ENCODE peak calls at places on chromosomes 13 and 19, in seven cellular contexts. L, W, I, A, B, Q and U are unnamed samples. For H3K4me1, the result is how much of the 10 kb centered on the place peaks cover.

GRCh38 chr13:112854321-112854720 is 114.7 kb upstream of the MCF2L start:
- DNase-seq in B (no peak), A (no peak), Q (no peak), I (no peak), W (no peak), L (no peak), U (no peak)

GRCh38 chr13:73803997-73804396 is 330.2 kb downstream of the KLF12 start:
- DNase-seq in B (peak), A (no peak), L (peak), I (peak), W (no peak), Q (no peak), U (peak)

GRCh38 chr19:29293736-29294342 is 80.9 kb upstream of the UQCRFS1 start:
- DNase-seq in L (no peak), Q (no peak), I (no peak), B (no peak), W (no peak), A (no peak), U (peak)

GRCh38 chr13:80382576-80382975 is 41.6 kb upstream of the SPRY2 start:
- DNase-seq in W (no peak), L (no peak), A (no peak), B (no peak), I (no peak), Q (no peak), U (no peak)

GRCh38 chr19:40539070-40539469 is 37.6 kb upstream of the SHKBP1 start:
- DNase-seq in I (no peak), W (peak), A (no peak), Q (peak), L (no peak), B (peak), U (peak)

GRCh38 chr13:73317140-73317539 is 258.3 kb downstream of the KLF5 start:
- DNase-seq in Q (no peak), A (no peak), I (no peak), W (no peak), L (no peak), B (no peak), U (no peak)

GRCh38 chr13:113420833-113421600 is 32.3 kb downstream of the ADPRHL1 start:
- DNase-seq in A (peak), I (no peak), Q (no peak), L (no peak), W (no peak), B (no peak), U (peak)

GRCh38 chr19:18869781-18870530 is 26.0 kb downstream of the CERS1 start:
- DNase-seq in B (no peak), L (no peak), A (no peak), Q (peak), I (no peak), W (peak), U (no peak)

GRCh38 chr19:31586282-31586681 is 237.0 kb upstream of the TSHZ3 start:
- DNase-seq in A (no peak), B (peak), I (peak), Q (no peak), L (peak), W (no peak), U (peak)

GRCh38 chr13:39347926-39348901 is 254.8 kb downstream of the LHFPL6 start:
- DNase-seq in W (peak), L (no peak), A (no peak), I (no peak), Q (peak), B (no peak), U (no peak)

GRCh38 chr13:102654786-102655185 is 40.1 kb downstream of the METTL21C start:
- DNase-seq in Q (peak), L (no peak), I (no peak), W (no peak), B (no peak), A (no peak), U (no peak)

GRCh38 chr19:21256722-21257121 is 72.5 kb downstream of the ZNF708 start:
- DNase-seq in W (peak), I (peak), B (no peak), Q (peak), A (peak), L (peak), U (peak)

GRCh38 chr19:51546650-51547396 is 15.4 kb upstream of the SIGLEC6 start:
- DNase-seq in Q (no peak), I (peak), L (peak), W (no peak), A (no peak), B (peak), U (peak)

GRCh38 chr19:47609885-47610545 is 1.1 kb downstream of the BICRA start:
- DNase-seq in B (peak), Q (peak), L (peak), I (peak), W (peak), A (no peak), U (peak)

GRCh38 chr13:51501592-51502205 is 48.9 kb upstream of the INTS6 start:
- DNase-seq in Q (no peak), B (peak), L (peak), W (no peak), I (peak), A (no peak), U (peak)

GRCh38 chr13:80048802-80049201 is 292.1 kb downstream of the SPRY2 start:
- DNase-seq in W (peak), L (peak), B (peak), I (peak), A (peak), Q (peak), U (peak)

GRCh38 chr19:5048091-5048726 is 79.3 kb downstream of the KDM4B start:
- DNase-seq in Q (peak), L (peak), A (peak), W (peak), I (peak), B (peak), U (peak)

GRCh38 chr19:29884466-29884865 is 57.6 kb upstream of the URI1 start:
- DNase-seq in L (no peak), W (no peak), B (no peak), A (no peak), I (no peak), Q (no peak), U (no peak)

GRCh38 chr19:8682931-8683330 is 15.7 kb downstream of the ACTL9 start:
- DNase-seq in A (no peak), B (no peak), L (no peak), W (no peak), Q (no peak), I (no peak), U (no peak)

GRCh38 chr19:28915737-28916460 is 297.1 kb downstream of the UQCRFS1 start:
- DNase-seq in L (no peak), B (no peak), Q (peak), W (no peak), I (no peak), A (no peak), U (no peak)

GRCh38 chr13:25874907-25875306 is 176.9 kb downstream of the SHISA2 start:
- DNase-seq in B (peak), L (no peak), A (no peak), I (no peak), Q (peak), W (no peak), U (no peak)

GRCh38 chr13:112229992-112230872 is 145.9 kb upstream of the SPACA7 start:
- DNase-seq in A (no peak), I (no peak), B (no peak), W (no peak), Q (no peak), L (no peak), U (no peak)

GRCh38 chr19:15296353-15296752 is 36.0 kb downstream of the BRD4 start:
- DNase-seq in A (no peak), W (no peak), I (no peak), L (no peak), B (no peak), Q (no peak), U (no peak)

GRCh38 chr19:15293751-15294505 is 38.4 kb downstream of the BRD4 start:
- DNase-seq in I (no peak), B (peak), W (peak), Q (peak), A (no peak), L (peak), U (peak)

GRCh38 chr19:15292847-15293582 is 39.3 kb downstream of the BRD4 start:
- DNase-seq in Q (no peak), B (no peak), L (no peak), I (no peak), A (no peak), W (no peak), U (no peak)

GRCh38 chr19:15296841-15297415 is 35.4 kb downstream of the BRD4 start:
- DNase-seq in B (no peak), W (no peak), A (no peak), I (no peak), Q (no peak), L (no peak), U (no peak)

DNA sequence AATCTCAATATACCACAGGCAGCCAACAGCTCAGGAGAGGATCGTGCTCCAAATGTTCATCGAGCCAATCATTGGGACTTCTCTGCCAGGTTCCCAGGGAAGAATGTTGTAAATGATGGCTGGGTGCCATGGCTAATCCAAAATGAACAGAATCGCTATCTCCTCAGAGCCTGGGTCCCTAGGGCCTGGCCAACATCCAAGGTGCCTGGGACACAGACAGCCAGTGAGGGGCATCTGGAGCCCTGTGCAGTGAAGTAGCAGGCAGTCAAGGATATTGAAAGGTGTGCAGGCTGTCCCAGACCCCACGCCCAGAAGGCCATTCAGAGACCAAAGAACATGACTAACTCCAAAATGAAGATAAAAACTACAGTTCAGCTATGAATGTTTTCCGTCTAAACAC is 37.7 kb downstream of the BRD4 start:
- DNase-seq in Q (no peak), I (no peak), L (no peak), W (no peak), A (no peak), B (no peak), U (no peak)
- H3K4me1 ChIP-seq in Q (under half), I (half or more), L (half or more), W (half or more), A (half or more), B (under half), U (half or more)

GRCh38 chr19:48915757-48916156 is 15.6 kb downstream of the NUCB1 start:
- DNase-seq in A (no peak), Q (no peak), L (no peak), I (no peak), B (no peak), W (no peak), U (no peak)

GRCh38 chr19:48920949-48921348 is 12.6 kb upstream of the DHDH start:
- DNase-seq in I (no peak), L (no peak), W (no peak), B (no peak), Q (no peak), A (no peak), U (no peak)

GRCh38 chr19:48918071-48918470 is 15.4 kb upstream of the DHDH start:
- DNase-seq in L (no peak), W (no peak), Q (no peak), B (no peak), A (no peak), I (no peak), U (no peak)

GRCh38 chr19:48921721-48922500 is 11.6 kb upstream of the DHDH start:
- DNase-seq in Q (no peak), L (no peak), A (no peak), B (no peak), I (no peak), W (no peak), U (no peak)

DNA sequence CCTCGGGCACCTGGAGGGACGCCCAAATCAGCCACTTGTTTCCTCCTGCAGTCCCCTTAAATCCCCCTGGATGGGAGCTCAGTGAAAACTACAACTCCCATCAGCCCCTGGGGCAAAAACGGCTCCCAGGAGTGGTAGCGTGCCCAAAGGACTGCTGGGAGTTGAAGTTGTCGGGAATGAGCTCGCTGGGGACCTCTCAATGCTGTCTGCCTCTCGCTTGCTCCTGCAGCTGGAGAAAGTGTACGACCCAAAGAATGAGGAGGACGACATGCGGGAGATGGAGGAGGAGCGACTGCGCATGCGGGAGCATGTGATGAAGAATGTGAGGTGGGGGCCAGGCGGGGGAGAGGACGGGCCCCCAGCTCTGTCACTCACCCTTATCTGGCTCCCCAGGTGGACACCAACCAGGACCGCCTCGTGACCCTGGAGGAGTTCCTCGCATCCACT is 14.7 kb upstream of the DHDH start:
- DNase-seq in L (no peak), W (peak), Q (peak), A (no peak), I (no peak), B (peak), U (peak)
- H3K4me2 ChIP-seq in L (no peak), W (no peak), Q (no peak), A (no peak), I (no peak), B (no peak), U (no peak)

GRCh38 chr13:99929866-99930265 is 41.7 kb downstream of the ZIC5 start:
- DNase-seq in Q (no peak), I (no peak), L (no peak), W (no peak), B (no peak), A (no peak), U (no peak)
- H3K4me3 ChIP-seq in Q (no peak), I (no peak), L (no peak), W (no peak), B (no peak), A (no peak), U (no peak)

GRCh38 chr13:110524484-110525254 is 36.9 kb downstream of the RAB20 start:
- DNase-seq in L (no peak), A (no peak), W (no peak), I (no peak), B (no peak), Q (no peak), U (no peak)

GRCh38 chr13:110525328-110526319 is 35.9 kb downstream of the RAB20 start:
- DNase-seq in I (no peak), B (no peak), L (no peak), A (no peak), Q (no peak), W (no peak), U (no peak)

GRCh38 chr13:110521946-110522345 is 39.6 kb downstream of the RAB20 start:
- DNase-seq in I (no peak), A (no peak), L (no peak), W (no peak), Q (no peak), B (no peak), U (no peak)

GRCh38 chr13:110523180-110523579 is 38.3 kb downstream of the RAB20 start:
- DNase-seq in Q (no peak), I (no peak), A (no peak), L (no peak), B (no peak), W (no peak), U (no peak)

DNA sequence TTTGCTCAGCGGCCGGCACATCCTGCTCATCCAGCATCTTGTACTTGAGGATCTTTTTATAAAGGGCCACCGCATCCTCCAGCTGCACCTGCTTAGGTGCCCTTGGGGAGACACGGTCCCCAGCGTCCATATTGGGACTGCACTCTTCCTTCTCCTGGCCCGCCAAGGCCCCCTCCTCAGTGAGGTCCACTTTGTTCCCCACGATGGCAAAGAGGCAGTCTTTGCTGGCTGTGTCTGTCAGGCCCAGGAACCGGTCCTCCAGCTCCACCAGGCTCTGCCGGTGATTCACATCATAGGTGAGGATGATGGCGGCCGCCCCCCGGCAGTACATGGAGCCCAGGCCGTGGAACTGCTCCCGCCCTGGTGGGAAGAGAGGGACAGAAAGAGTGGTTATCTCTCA is 37.7 kb downstream of the RAB20 start:
- DNase-seq in Q (no peak), L (no peak), A (no peak), B (no peak), W (no peak), I (no peak), U (no peak)
- H3K4me1 ChIP-seq in Q (under half), L (under half), A (under half), B (under half), W (under half), I (under half), U (under half)

DNA sequence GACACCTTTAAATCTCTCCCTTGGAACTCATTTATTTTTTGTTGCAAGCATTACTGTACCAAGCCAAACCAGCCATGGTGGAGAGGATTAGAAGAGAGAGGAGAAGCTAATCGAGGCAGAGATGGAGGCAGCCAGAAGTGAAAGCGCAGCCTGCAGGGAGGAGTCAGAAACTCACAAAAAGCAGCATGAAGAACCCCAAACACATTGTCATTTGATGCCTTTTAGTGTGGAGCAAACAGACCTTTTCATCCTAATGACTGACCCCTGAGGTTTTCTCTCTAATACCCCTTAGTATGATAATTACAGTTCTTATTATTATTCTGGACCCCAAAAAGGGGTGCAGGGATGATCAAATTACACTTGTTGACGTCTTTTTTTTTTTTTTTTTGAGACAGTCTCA is 62.5 kb downstream of the TNFRSF19 start:
- DNase-seq in L (no peak), I (no peak), B (no peak), Q (no peak), A (no peak), W (peak), U (no peak)
- H3K4me2 ChIP-seq in L (no peak), I (no peak), B (no peak), Q (no peak), A (no peak), W (peak), U (no peak)

GRCh38 chr19:1074512-1075283 is 7.7 kb downstream of the ARHGAP45 start:
- DNase-seq in A (peak), B (no peak), Q (no peak), W (no peak), I (no peak), L (no peak), U (no peak)
- H3K4me3 ChIP-seq in A (peak), B (no peak), Q (no peak), W (no peak), I (no peak), L (peak), U (no peak)

DNA sequence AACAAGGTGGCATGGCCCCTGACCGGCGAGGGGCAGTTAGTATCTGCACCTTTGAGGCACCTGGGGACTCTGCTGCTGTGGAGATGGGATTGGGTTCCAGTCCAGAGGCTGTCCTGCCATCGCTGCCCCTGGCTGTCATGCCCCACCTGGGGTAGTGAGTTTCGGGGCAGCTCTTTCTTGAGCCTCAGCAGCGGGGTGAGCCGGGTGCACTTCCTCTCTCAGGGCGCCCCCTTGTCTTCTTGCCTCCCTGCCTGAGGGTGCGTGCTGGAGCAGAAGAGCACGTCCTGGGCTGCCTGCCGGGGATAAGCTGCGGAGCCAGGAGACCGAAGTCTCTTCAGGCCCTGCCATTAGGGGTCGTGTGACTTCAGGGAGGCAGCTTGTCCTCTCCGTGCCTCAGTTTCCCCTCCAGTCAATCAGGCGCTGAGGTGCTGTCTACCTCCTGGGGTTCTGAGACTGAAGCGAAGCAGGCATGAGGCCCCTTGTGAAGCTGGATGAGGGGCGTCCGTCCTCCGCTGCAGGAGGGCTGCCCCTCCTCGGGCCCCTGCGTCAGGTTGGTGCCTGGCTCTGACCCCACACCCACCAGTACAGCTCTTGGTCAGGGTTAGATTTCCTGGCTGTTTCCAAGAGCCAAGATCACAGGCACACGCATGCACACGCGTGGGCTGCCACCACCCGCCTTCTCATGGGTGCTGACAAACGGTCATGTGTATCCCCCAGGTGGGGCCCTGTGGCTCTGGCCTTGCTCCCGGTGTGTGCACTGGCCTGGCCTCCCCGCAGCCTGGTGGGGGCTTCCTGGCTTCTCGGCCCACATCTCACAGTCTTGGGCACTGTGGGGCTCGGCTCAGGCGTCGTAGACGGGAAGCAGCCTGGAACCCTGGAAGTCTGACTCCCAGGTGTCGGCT is 8.3 kb downstream of the GNA11 start:
- DNase-seq in L (no peak), B (no peak), A (no peak), W (no peak), I (no peak), Q (no peak), U (no peak)
- H3K4me1 ChIP-seq in L (under half), B (half or more), A (under half), W (under half), I (under half), Q (under half), U (under half)

DNA sequence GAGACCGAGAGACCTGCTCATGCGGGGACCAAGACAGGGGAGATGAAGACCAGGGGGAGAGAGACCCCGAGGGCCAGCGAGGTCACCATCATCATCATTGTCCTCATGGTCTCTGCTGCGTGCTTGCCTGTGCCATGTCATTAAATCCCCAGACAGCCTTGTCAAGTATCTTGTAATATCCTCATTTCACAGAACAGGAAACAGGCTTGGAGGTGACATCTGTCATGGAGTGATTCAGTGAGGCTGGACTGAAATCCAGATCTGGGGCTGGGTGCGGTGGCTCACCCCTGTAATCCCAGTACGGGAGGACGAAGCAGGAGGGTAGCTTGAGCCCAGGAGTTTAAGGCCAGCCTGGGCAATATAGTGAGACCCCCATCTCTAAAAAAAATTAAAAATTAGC is 5.9 kb upstream of the NANOS2 start:
- DNase-seq in A (no peak), Q (no peak), I (no peak), W (no peak), L (no peak), B (no peak), U (no peak)
- H3K4me2 ChIP-seq in A (no peak), Q (no peak), I (no peak), W (peak), L (no peak), B (no peak), U (no peak)